ENCODE peak calls at places on chromosomes 12 and 14, in six cellular contexts. E, J, Q, G, F and X are unnamed samples.

GRCh38 chr12:1418144-1418543 is 176.2 kb downstream of the FBXL14 start:
- DNase-seq in E (no peak), J (no peak), Q (no peak), G (no peak), F (no peak), X (no peak)

GRCh38 chr12:3761116-3761770 is 8.3 kb upstream of the CRACR2A start:
- DNase-seq in E (no peak), J (no peak), Q (peak), G (peak), F (no peak), X (no peak)

GRCh38 chr12:81181701-81182100 is 103.8 kb downstream of the ACSS3 start:
- DNase-seq in E (no peak), J (no peak), Q (peak), G (peak), F (no peak), X (no peak)

GRCh38 chr12:131211279-131211938 is 257.7 kb downstream of the ADGRD1 start:
- DNase-seq in E (no peak), J (peak), Q (no peak), G (no peak), F (no peak), X (no peak)

GRCh38 chr14:44988694-44989093 is 26.7 kb downstream of the TOGARAM1 start:
- DNase-seq in E (no peak), J (no peak), Q (no peak), G (peak), F (no peak), X (peak)

GRCh38 chr12:12511895-12512674 is 50.6 kb downstream of the DUSP16 start:
- DNase-seq in E (no peak), J (no peak), Q (no peak), G (no peak), F (no peak), X (no peak)

GRCh38 chr14:59308706-59309105 is 120.2 kb downstream of the DAAM1 start:
- DNase-seq in E (peak), J (no peak), Q (peak), G (peak), F (no peak), X (no peak)

GRCh38 chr12:30795410-30795659 is 40.6 kb upstream of the CAPRIN2 start:
- DNase-seq in E (no peak), J (no peak), Q (no peak), G (no peak), F (no peak), X (no peak)

GRCh38 chr12:120818416-120818815 is 85.7 kb downstream of the SPPL3 start:
- DNase-seq in E (no peak), J (no peak), Q (no peak), G (no peak), F (no peak), X (no peak)

GRCh38 chr12:67593041-67593870 is 55.3 kb upstream of the DYRK2 start:
- DNase-seq in E (peak), J (no peak), Q (no peak), G (peak), F (no peak), X (no peak)

GRCh38 chr14:37237094-37237493 is 39.4 kb downstream of the MIPOL1 start:
- DNase-seq in E (no peak), J (no peak), Q (no peak), G (no peak), F (no peak), X (no peak)

GRCh38 chr14:53954551-53955233 is 1.9 kb downstream of the BMP4 start:
- DNase-seq in E (peak), J (peak), Q (peak), G (peak), F (peak), X (no peak)

GRCh38 chr12:101697930-101698781 is 716 bp downstream of the CHPT1 start:
- DNase-seq in E (peak), J (peak), Q (peak), G (peak), F (peak), X (no peak)

GRCh38 chr14:57352771-57353170 is 37.6 kb upstream of the NAA30 start:
- DNase-seq in E (no peak), J (no peak), Q (no peak), G (no peak), F (no peak), X (no peak)

GRCh38 chr14:49405291-49405690 is 180.9 kb downstream of the RPS29 start:
- DNase-seq in E (peak), J (no peak), Q (peak), G (peak), F (no peak), X (no peak)

GRCh38 chr12:25236190-25236589 is 14.5 kb downstream of the KRAS start:
- DNase-seq in E (peak), J (no peak), Q (peak), G (peak), F (no peak), X (no peak)

GRCh38 chr12:93913845-93914244 is 234.5 kb upstream of the PLXNC1 start:
- DNase-seq in E (peak), J (no peak), Q (peak), G (peak), F (no peak), X (no peak)

GRCh38 chr14:31950760-31951637 is 126.1 kb upstream of the ARHGAP5 start:
- DNase-seq in E (peak), J (no peak), Q (peak), G (peak), F (no peak), X (peak)

GRCh38 chr12:67677166-67677565 is 28.6 kb downstream of the DYRK2 start:
- DNase-seq in E (no peak), J (no peak), Q (no peak), G (no peak), F (no peak), X (no peak)

GRCh38 chr14:95520346-95520745 is 3.9 kb upstream of the SYNE3 start:
- DNase-seq in E (no peak), J (peak), Q (no peak), G (no peak), F (no peak), X (no peak)

GRCh38 chr14:81728447-81728846 is 194.8 kb upstream of the SEL1L start:
- DNase-seq in E (no peak), J (no peak), Q (no peak), G (no peak), F (no peak), X (no peak)

GRCh38 chr12:127809236-127809635 is 457.7 kb upstream of the TMEM132C start:
- DNase-seq in E (peak), J (peak), Q (peak), G (peak), F (no peak), X (no peak)

GRCh38 chr14:26841920-26842741 is 244.3 kb upstream of the NOVA1 start:
- DNase-seq in E (peak), J (peak), Q (peak), G (peak), F (peak), X (no peak)

GRCh38 chr12:132427999-132428871 is 61.7 kb upstream of the FBRSL1 start:
- DNase-seq in E (no peak), J (no peak), Q (no peak), G (no peak), F (no peak), X (peak)
- TF ChIP-seq CTCF in E (no peak), J (no peak), Q (no peak), G (no peak), F (no peak), X (no peak)

GRCh38 chr14:100828448-100828834 is 2.5 kb downstream of the MEG3 start:
- DNase-seq in E (no peak), J (no peak), Q (no peak), G (no peak), F (no peak), X (no peak)

GRCh38 chr14:100825691-100826331 is at the start of gene MEG3:
- DNase-seq in E (peak), J (no peak), Q (peak), G (peak), F (peak), X (no peak)

GRCh38 chr14:100827751-100828447 is 2.0 kb downstream of the MEG3 start:
- DNase-seq in E (peak), J (no peak), Q (peak), G (peak), F (no peak), X (no peak)

GRCh38 chr14:100826371-100827139 is 637 bp downstream of the MEG3 start:
- DNase-seq in E (no peak), J (no peak), Q (peak), G (no peak), F (no peak), X (no peak)

DNA sequence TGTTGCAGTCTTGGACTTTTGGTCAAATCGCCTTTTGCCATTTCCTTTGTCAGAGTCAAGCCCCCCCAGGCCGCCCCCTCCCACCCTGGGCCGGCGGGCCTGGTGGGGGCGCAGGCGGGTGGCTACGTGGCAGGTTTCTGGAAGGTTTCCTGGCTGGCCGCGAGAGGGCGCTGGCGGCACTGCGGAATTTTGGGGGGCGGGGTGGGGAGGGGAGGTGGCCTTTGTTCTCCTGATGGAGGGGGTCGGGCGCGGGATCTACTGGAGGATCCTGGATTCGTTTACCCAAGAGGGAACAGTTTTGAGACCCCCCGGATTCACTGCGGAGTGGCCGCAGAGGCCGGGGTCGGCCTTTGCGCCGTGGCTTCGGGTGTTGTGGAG is 1.2 kb downstream of the MEG3 start:
- DNase-seq in E (peak), J (no peak), Q (peak), G (peak), F (no peak), X (no peak)
- TF ChIP-seq CTCF in E (peak), J (no peak), Q (peak), G (peak), F (peak), X (no peak)

GRCh38 chr14:23380197-23381016 is 3.6 kb downstream of the CMTM5 start:
- DNase-seq in E (no peak), J (no peak), Q (no peak), G (no peak), F (no peak), X (no peak)
- TF ChIP-seq CTCF in E (no peak), J (no peak), Q (no peak), G (no peak), F (no peak), X (no peak)

GRCh38 chr14:91893659-91894058 is 26.3 kb upstream of the TC2N start:
- DNase-seq in E (peak), J (no peak), Q (no peak), G (no peak), F (no peak), X (no peak)

GRCh38 chr14:91891081-91891480 is 23.7 kb upstream of the TC2N start:
- DNase-seq in E (peak), J (no peak), Q (no peak), G (no peak), F (no peak), X (no peak)

GRCh38 chr14:91890291-91890749 is 23.0 kb upstream of the TC2N start:
- DNase-seq in E (peak), J (no peak), Q (peak), G (peak), F (no peak), X (no peak)

GRCh38 chr14:91891721-91892220 is 24.4 kb upstream of the TC2N start:
- DNase-seq in E (peak), J (peak), Q (peak), G (peak), F (no peak), X (no peak)

GRCh38 chr14:91892918-91893527 is 25.7 kb upstream of the TC2N start:
- DNase-seq in E (no peak), J (no peak), Q (no peak), G (peak), F (no peak), X (no peak)
- TF ChIP-seq CTCF in E (peak), J (no peak), Q (peak), G (peak), F (peak), X (peak)

DNA sequence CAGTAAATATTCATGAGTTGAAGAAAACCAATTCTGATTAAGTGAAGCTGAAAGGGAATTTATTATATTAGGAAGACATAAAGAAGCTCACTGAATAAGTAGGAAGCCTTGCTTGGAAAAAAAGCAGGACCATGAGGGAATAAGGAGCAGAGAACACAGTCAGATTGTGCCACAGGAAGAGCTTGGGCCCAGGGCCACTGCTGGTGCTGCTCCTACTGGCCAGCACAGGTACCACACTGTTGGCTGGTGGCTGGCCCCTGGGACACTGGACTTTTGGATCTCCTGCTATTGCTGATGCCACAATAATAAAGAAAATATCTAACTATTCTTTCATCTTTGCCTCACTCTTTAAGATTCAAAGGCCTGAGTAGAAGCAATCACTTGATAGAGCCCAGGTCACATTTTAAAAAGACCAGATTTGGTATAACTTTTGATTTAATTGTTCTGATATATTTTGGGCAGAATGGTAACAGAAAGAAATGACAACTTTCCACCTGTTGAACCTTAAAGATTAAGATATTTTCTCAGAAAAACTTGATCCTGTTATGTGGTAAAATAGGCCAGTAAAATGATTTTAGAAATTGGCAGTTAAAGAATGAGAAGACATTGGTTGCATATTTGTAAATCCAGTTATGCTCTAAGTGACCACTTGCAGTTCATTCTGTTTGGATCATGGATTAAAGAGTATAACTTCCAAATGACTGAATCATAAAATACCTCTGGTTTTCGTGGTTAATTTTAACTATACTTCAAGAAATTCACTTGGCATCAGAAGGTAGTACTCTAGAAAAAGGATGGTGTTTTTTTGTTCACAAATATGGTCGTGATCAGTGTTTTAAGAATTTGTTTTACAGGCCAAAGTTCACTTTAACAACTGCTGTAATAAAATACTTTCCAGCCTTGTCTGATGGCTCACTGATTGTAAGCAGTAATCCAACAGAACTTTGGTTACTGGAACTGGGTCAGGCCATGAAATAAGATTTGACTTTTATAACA is 68.3 kb downstream of the DERA start:
- DNase-seq in E (peak), J (no peak), Q (peak), G (peak), F (no peak), X (no peak)
- TF ChIP-seq CTCF in E (peak), J (peak), Q (peak), G (peak), F (peak), X (peak)

GRCh38 chr12:57726884-57727757 is 11.4 kb downstream of the AGAP2 start:
- DNase-seq in E (no peak), J (no peak), Q (peak), G (peak), F (no peak), X (no peak)
- TF ChIP-seq CTCF in E (peak), J (no peak), Q (peak), G (peak), F (no peak), X (peak)

GRCh38 chr12:51890135-51890464 is 2.2 kb downstream of the ANKRD33 start:
- DNase-seq in E (no peak), J (no peak), Q (no peak), G (no peak), F (no peak), X (no peak)

GRCh38 chr12:51888316-51889215 is 663 bp downstream of the ANKRD33 start:
- DNase-seq in E (no peak), J (no peak), Q (no peak), G (no peak), F (no peak), X (no peak)

GRCh38 chr12:51890511-51891171 is 2.7 kb downstream of the ANKRD33 start:
- DNase-seq in E (no peak), J (no peak), Q (no peak), G (no peak), F (no peak), X (no peak)

GRCh38 chr12:51887476-51888315 is at the start of gene ANKRD33:
- DNase-seq in E (no peak), J (no peak), Q (peak), G (peak), F (peak), X (peak)

DNA sequence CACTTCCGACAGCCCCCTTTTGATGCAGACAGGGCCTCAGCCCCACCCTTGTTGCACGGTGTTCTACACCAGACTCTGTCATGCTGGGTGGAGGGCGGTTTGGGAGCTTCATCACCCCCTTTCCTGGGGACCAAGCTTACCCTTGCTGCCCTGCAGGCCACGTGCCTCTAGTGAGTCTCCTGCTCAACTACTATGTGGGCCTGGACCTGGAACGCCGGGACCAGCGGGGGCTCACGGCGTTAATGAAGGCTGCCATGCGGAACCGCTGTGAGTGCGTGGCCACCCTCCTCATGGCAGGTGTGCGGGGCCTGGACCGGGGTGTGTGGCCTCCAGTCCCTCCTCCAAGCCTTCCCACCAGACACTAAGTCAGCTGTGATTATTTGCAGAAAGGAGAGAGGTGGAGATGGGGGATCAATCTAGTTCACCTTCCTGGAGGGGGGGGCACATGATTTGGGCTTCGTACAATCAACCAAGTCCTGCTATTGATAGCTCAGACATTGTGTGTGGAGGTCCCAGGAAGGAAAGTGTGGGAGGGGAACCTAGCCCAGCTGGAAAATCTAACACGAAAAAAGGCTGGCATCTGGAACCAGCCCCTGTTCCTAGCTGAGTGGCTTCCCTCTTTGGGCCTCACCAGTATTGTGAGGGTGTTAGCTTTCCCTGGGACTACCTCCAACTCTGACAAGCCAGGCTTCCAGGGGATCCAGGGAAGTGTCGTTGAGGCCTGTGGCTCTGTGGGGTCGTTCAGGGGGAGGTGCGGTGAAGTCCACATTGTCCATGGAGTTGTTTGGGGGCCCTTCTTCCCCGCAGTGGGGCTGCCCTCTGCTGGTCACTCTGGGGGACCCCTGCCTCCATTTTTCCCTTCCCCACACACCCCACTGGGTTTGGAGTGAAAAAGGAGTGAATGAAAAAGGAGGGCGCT is 1.6 kb downstream of the ANKRD33 start:
- DNase-seq in E (no peak), J (no peak), Q (peak), G (no peak), F (no peak), X (no peak)
- TF ChIP-seq CTCF in E (peak), J (no peak), Q (peak), G (peak), F (no peak), X (peak)

GRCh38 chr12:75481013-75481705 is 604 bp downstream of the GLIPR1 start:
- DNase-seq in E (peak), J (no peak), Q (peak), G (peak), F (no peak), X (no peak)

GRCh38 chr12:75480469-75480949 is at the start of gene GLIPR1:
- DNase-seq in E (peak), J (peak), Q (peak), G (peak), F (peak), X (no peak)

GRCh38 chr12:75481774-75482173 is 1.2 kb downstream of the GLIPR1 start:
- DNase-seq in E (peak), J (no peak), Q (peak), G (peak), F (no peak), X (no peak)

GRCh38 chr12:75482636-75483035 is 2.1 kb downstream of the GLIPR1 start:
- DNase-seq in E (peak), J (no peak), Q (no peak), G (peak), F (no peak), X (no peak)

DNA sequence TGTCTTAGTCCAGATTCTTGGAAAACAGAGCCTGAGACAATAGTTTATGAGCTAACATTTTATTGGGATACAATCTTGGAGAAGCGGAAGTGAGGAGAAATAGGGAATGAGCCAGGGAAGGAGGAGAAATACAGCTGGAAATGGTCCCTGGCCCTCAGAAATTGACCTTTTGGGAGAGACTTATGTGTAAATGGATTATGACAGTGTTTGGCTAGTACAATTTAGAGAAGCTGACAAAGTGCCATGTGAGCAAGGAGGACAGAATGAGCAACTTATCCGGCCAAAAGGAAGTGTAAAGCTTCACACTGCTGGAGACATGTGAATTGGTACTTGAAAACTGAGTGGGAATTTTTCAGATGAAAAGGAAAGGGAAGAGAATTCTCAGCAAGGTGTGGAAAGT is 2.9 kb downstream of the GLIPR1 start:
- DNase-seq in E (peak), J (no peak), Q (peak), G (peak), F (no peak), X (no peak)
- TF ChIP-seq CTCF in E (no peak), J (no peak), Q (no peak), G (no peak), F (no peak), X (no peak)